ENCODE peak calls at places on chromosomes 12 and 14, in nine cellular contexts. A is stimulated activated CD4-positive, alpha-beta T cell treated with anti-CD3 and anti-CD28 coated beads, Interleukin-15, amount 100 ng/mL, for 48 hours; S is amniotic stem cell; W is T-cell; Y is progenitor cell of endocrine pancreas; K is ovary; O is NCI-H1105; I is GM19239; R is NCI-H1436. H is an unnamed sample.

GRCh38 chr14:73027984-73028383 is 1.1 kb upstream of the ZFYVE1 start:
- DNase-seq in A (no peak), S (no peak), W (no peak), Y (no peak), K (no peak), O (no peak), I (no peak), R (no peak), H (no peak)

GRCh38 chr12:1878214-1878613 is 40.2 kb downstream of the CACNA2D4 start:
- DNase-seq in A (no peak), S (no peak), W (no peak), Y (no peak), K (no peak), O (no peak), I (no peak), R (no peak), H (no peak)

GRCh38 chr12:116236148-116236731 is 41.3 kb downstream of the MED13L start:
- DNase-seq in A (no peak), S (no peak), W (peak; percentile 42), Y (no peak), K (no peak), O (peak; percentile 61), I (peak; percentile 15), R (peak; percentile 22), H (peak; percentile 41)

GRCh38 chr14:75011356-75012097 is 8.8 kb downstream of the EIF2B2 start:
- DNase-seq in A (no peak), S (peak; percentile 25), W (no peak), Y (no peak), K (no peak), O (no peak), I (no peak), R (no peak), H (no peak)

GRCh38 chr14:32200368-32201195 is 1.3 kb upstream of the RNU6-7 start:
- DNase-seq in A (no peak), S (no peak), W (no peak), Y (no peak), K (no peak), O (no peak), I (no peak), R (no peak), H (no peak)

GRCh38 chr12:86735851-86736250 is 479.7 kb upstream of the MGAT4C start:
- DNase-seq in A (no peak), S (no peak), W (no peak), Y (no peak), K (no peak), O (no peak), I (no peak), R (no peak), H (no peak)

GRCh38 chr14:44404021-44404420 is 103.1 kb downstream of the FSCB start:
- DNase-seq in A (no peak), S (no peak), W (no peak), Y (no peak), K (no peak), O (no peak), I (no peak), R (no peak), H (peak; percentile 41)

GRCh38 chr12:55741978-55742377 is 944 bp upstream of the GDF11 start:
- DNase-seq in A (no peak), S (no peak), W (no peak), Y (no peak), K (no peak), O (no peak), I (no peak), R (no peak), H (no peak)

GRCh38 chr12:115149685-115150378 is 465.9 kb upstream of the TBX3 start:
- DNase-seq in A (no peak), S (peak; percentile 41), W (no peak), Y (no peak), K (no peak), O (no peak), I (no peak), R (no peak), H (no peak)

GRCh38 chr12:68779280-68779679 is 28.7 kb upstream of the MDM2 start:
- DNase-seq in A (no peak), S (no peak), W (no peak), Y (no peak), K (no peak), O (no peak), I (no peak), R (no peak), H (no peak)

GRCh38 chr14:93962701-93963601 is 13.4 kb downstream of the ASB2 start:
- DNase-seq in A (no peak), S (no peak), W (peak; percentile 58), Y (no peak), K (no peak), O (no peak), I (peak; percentile 53), R (no peak), H (no peak)

GRCh38 chr12:14373202-14373601 is 7.7 kb downstream of the ATF7IP start:
- DNase-seq in A (no peak), S (no peak), W (no peak), Y (no peak), K (no peak), O (no peak), I (no peak), R (no peak), H (no peak)

GRCh38 chr12:10722905-10723866 is at the start of gene YBX3:
- DNase-seq in A (peak; percentile 28), S (peak; percentile 37), W (peak; percentile 35), Y (peak; percentile 83), K (peak; percentile 89), O (peak; percentile 58), I (peak; percentile 69), R (no peak), H (no peak)

GRCh38 chr12:132543298-132544172 is 53.6 kb downstream of the FBRSL1 start:
- DNase-seq in A (no peak), S (no peak), W (no peak), Y (no peak), K (no peak), O (no peak), I (no peak), R (no peak), H (no peak)